ENCODE peak calls at places on chromosomes 13 and 19, in ten cellular contexts. One of them, this sample, is unnamed.

GRCh38 chr13:98576963-98577822 is at the start of gene STK24:
- DNase-seq in IMR-90: peak
- DNase-seq in GM12865: peak
- DNase-seq in MCF 10A: peak
- DNase-seq in ELF-1: peak
- DNase-seq in effector memory CD4-positive, alpha-beta T cell: peak
- DNase-seq in AG04450: peak
- DNase-seq in SHP77 treated with DMSO at 0.1 percent for 48 hours: peak
- DNase-seq in cerebellar cortex: peak
- DNase-seq in activated CD4-positive, CD25-positive, alpha-beta regulatory T cell: peak
- DNase-seq in this sample: peak

GRCh38 chr13:42048625-42049453 is at the start of gene DGKH:
- DNase-seq in SHP77 treated with DMSO at 0.1 percent for 48 hours: peak
- DNase-seq in GM12865: peak
- DNase-seq in effector memory CD4-positive, alpha-beta T cell: peak
- DNase-seq in activated CD4-positive, CD25-positive, alpha-beta regulatory T cell: peak
- DNase-seq in ELF-1: peak
- DNase-seq in AG04450: no peak
- DNase-seq in IMR-90: peak
- DNase-seq in cerebellar cortex: peak
- DNase-seq in MCF 10A: peak
- DNase-seq in this sample: peak

GRCh38 chr19:49890349-49891311 is 6.1 kb downstream of the IL4I1 start:
- DNase-seq in GM12865: peak
- DNase-seq in effector memory CD4-positive, alpha-beta T cell: peak
- DNase-seq in IMR-90: no peak
- DNase-seq in AG04450: no peak
- DNase-seq in cerebellar cortex: no peak
- DNase-seq in MCF 10A: no peak
- DNase-seq in ELF-1: peak
- DNase-seq in SHP77 treated with DMSO at 0.1 percent for 48 hours: peak
- DNase-seq in activated CD4-positive, CD25-positive, alpha-beta regulatory T cell: peak
- DNase-seq in this sample: no peak

GRCh38 chr19:46069841-46070341 is 29.1 kb upstream of the IGFL4 start:
- DNase-seq in SHP77 treated with DMSO at 0.1 percent for 48 hours: no peak
- DNase-seq in effector memory CD4-positive, alpha-beta T cell: no peak
- DNase-seq in IMR-90: peak
- DNase-seq in activated CD4-positive, CD25-positive, alpha-beta regulatory T cell: no peak
- DNase-seq in AG04450: peak
- DNase-seq in cerebellar cortex: no peak
- DNase-seq in MCF 10A: peak
- DNase-seq in GM12865: no peak
- DNase-seq in ELF-1: no peak
- DNase-seq in this sample: peak

GRCh38 chr19:44800461-44800860 is 8.4 kb upstream of the BCAM start:
- DNase-seq in MCF 10A: peak
- DNase-seq in effector memory CD4-positive, alpha-beta T cell: peak
- DNase-seq in AG04450: peak
- DNase-seq in SHP77 treated with DMSO at 0.1 percent for 48 hours: peak
- DNase-seq in GM12865: peak
- DNase-seq in cerebellar cortex: peak
- DNase-seq in activated CD4-positive, CD25-positive, alpha-beta regulatory T cell: peak
- DNase-seq in IMR-90: peak
- DNase-seq in ELF-1: peak
- DNase-seq in this sample: peak

GRCh38 chr13:84985860-84986259 is 813.4 kb downstream of the SLITRK6 start:
- DNase-seq in SHP77 treated with DMSO at 0.1 percent for 48 hours: no peak
- DNase-seq in GM12865: no peak
- DNase-seq in cerebellar cortex: peak
- DNase-seq in activated CD4-positive, CD25-positive, alpha-beta regulatory T cell: no peak
- DNase-seq in IMR-90: no peak
- DNase-seq in MCF 10A: no peak
- DNase-seq in AG04450: no peak
- DNase-seq in effector memory CD4-positive, alpha-beta T cell: no peak
- DNase-seq in ELF-1: no peak
- DNase-seq in this sample: no peak

GRCh38 chr13:44974056-44974798 is 15.0 kb downstream of the NUFIP1 start:
- DNase-seq in SHP77 treated with DMSO at 0.1 percent for 48 hours: no peak
- DNase-seq in cerebellar cortex: no peak
- DNase-seq in activated CD4-positive, CD25-positive, alpha-beta regulatory T cell: no peak
- DNase-seq in IMR-90: peak
- DNase-seq in GM12865: peak
- DNase-seq in ELF-1: no peak
- DNase-seq in effector memory CD4-positive, alpha-beta T cell: no peak
- DNase-seq in AG04450: no peak
- DNase-seq in MCF 10A: peak
- DNase-seq in this sample: peak

GRCh38 chr13:101522607-101523006 is 70.1 kb downstream of the ITGBL1 start:
- DNase-seq in effector memory CD4-positive, alpha-beta T cell: no peak
- DNase-seq in activated CD4-positive, CD25-positive, alpha-beta regulatory T cell: no peak
- DNase-seq in SHP77 treated with DMSO at 0.1 percent for 48 hours: no peak
- DNase-seq in IMR-90: no peak
- DNase-seq in MCF 10A: no peak
- DNase-seq in ELF-1: no peak
- DNase-seq in cerebellar cortex: no peak
- DNase-seq in AG04450: no peak
- DNase-seq in GM12865: no peak
- DNase-seq in this sample: no peak

GRCh38 chr13:26946675-26947342 is 186.2 kb upstream of the GPR12 start:
- DNase-seq in effector memory CD4-positive, alpha-beta T cell: no peak
- DNase-seq in GM12865: peak
- DNase-seq in SHP77 treated with DMSO at 0.1 percent for 48 hours: peak
- DNase-seq in MCF 10A: peak
- DNase-seq in ELF-1: no peak
- DNase-seq in AG04450: peak
- DNase-seq in cerebellar cortex: peak
- DNase-seq in IMR-90: peak
- DNase-seq in activated CD4-positive, CD25-positive, alpha-beta regulatory T cell: no peak
- DNase-seq in this sample: peak

GRCh38 chr19:48560095-48560530 is 8.1 kb downstream of the SULT2B1 start:
- DNase-seq in cerebellar cortex: peak
- DNase-seq in GM12865: peak
- DNase-seq in activated CD4-positive, CD25-positive, alpha-beta regulatory T cell: no peak
- DNase-seq in effector memory CD4-positive, alpha-beta T cell: no peak
- DNase-seq in AG04450: no peak
- DNase-seq in MCF 10A: no peak
- DNase-seq in SHP77 treated with DMSO at 0.1 percent for 48 hours: no peak
- DNase-seq in IMR-90: no peak
- DNase-seq in ELF-1: peak
- DNase-seq in this sample: no peak

GRCh38 chr13:79482271-79482970 is 1.5 kb downstream of the NDFIP2 start:
- DNase-seq in ELF-1: no peak
- DNase-seq in effector memory CD4-positive, alpha-beta T cell: no peak
- DNase-seq in activated CD4-positive, CD25-positive, alpha-beta regulatory T cell: no peak
- DNase-seq in cerebellar cortex: no peak
- DNase-seq in IMR-90: peak
- DNase-seq in SHP77 treated with DMSO at 0.1 percent for 48 hours: no peak
- DNase-seq in GM12865: no peak
- DNase-seq in AG04450: no peak
- DNase-seq in MCF 10A: no peak
- DNase-seq in this sample: no peak

GRCh38 chr19:40363128-40363527 is 14.6 kb downstream of the PLD3 start:
- DNase-seq in activated CD4-positive, CD25-positive, alpha-beta regulatory T cell: no peak
- DNase-seq in GM12865: no peak
- DNase-seq in SHP77 treated with DMSO at 0.1 percent for 48 hours: no peak
- DNase-seq in effector memory CD4-positive, alpha-beta T cell: no peak
- DNase-seq in AG04450: no peak
- DNase-seq in MCF 10A: no peak
- DNase-seq in ELF-1: no peak
- DNase-seq in cerebellar cortex: no peak
- DNase-seq in IMR-90: no peak
- DNase-seq in this sample: no peak

GRCh38 chr19:43430142-43430710 is 15.5 kb downstream of the TEX101 start:
- DNase-seq in SHP77 treated with DMSO at 0.1 percent for 48 hours: no peak
- DNase-seq in MCF 10A: no peak
- DNase-seq in GM12865: peak
- DNase-seq in cerebellar cortex: no peak
- DNase-seq in IMR-90: no peak
- DNase-seq in activated CD4-positive, CD25-positive, alpha-beta regulatory T cell: no peak
- DNase-seq in effector memory CD4-positive, alpha-beta T cell: no peak
- DNase-seq in AG04450: no peak
- DNase-seq in ELF-1: no peak
- DNase-seq in this sample: no peak

GRCh38 chr13:35714588-35714987 is 238.1 kb upstream of the MAB21L1 start:
- DNase-seq in cerebellar cortex: no peak
- DNase-seq in IMR-90: no peak
- DNase-seq in effector memory CD4-positive, alpha-beta T cell: no peak
- DNase-seq in AG04450: no peak
- DNase-seq in ELF-1: peak
- DNase-seq in activated CD4-positive, CD25-positive, alpha-beta regulatory T cell: no peak
- DNase-seq in MCF 10A: no peak
- DNase-seq in SHP77 treated with DMSO at 0.1 percent for 48 hours: no peak
- DNase-seq in GM12865: no peak
- DNase-seq in this sample: no peak